ENCODE peak calls at places on chromosomes 5 and 9, in nine cellular contexts. One of them, this sample, is unnamed.

GRCh38 chr5:123036391-123037103 is at the start of gene PPIC:
- DNase-seq in fibroblast of lung: peak; percentile 80
- DNase-seq in CD8-positive, alpha-beta memory T cell: no peak
- DNase-seq in neuronal stem cell: peak; percentile 58
- DNase-seq in PC-9: peak; percentile 90
- DNase-seq in CD4-positive, alpha-beta memory T cell: no peak
- DNase-seq in lower lobe of right lung: peak; percentile 91
- DNase-seq in GM23248: peak; percentile 88
- DNase-seq in transverse colon: peak; percentile 91
- DNase-seq in this sample: no peak

GRCh38 chr5:174837919-174838902 is 113.8 kb downstream of the MSX2 start:
- DNase-seq in transverse colon: peak; percentile 7
- DNase-seq in GM23248: peak; percentile 94
- DNase-seq in lower lobe of right lung: no peak
- DNase-seq in CD4-positive, alpha-beta memory T cell: no peak
- DNase-seq in PC-9: no peak
- DNase-seq in neuronal stem cell: no peak
- DNase-seq in CD8-positive, alpha-beta memory T cell: no peak
- DNase-seq in fibroblast of lung: peak; percentile 87
- DNase-seq in this sample: no peak

GRCh38 chr9:113559834-113560620 is 96.5 kb downstream of the RGS3 start:
- DNase-seq in transverse colon: no peak
- DNase-seq in GM23248: no peak
- DNase-seq in fibroblast of lung: no peak
- DNase-seq in PC-9: no peak
- DNase-seq in neuronal stem cell: no peak
- DNase-seq in lower lobe of right lung: no peak
- DNase-seq in CD8-positive, alpha-beta memory T cell: no peak
- DNase-seq in CD4-positive, alpha-beta memory T cell: no peak
- DNase-seq in this sample: no peak

GRCh38 chr9:136520053-136520540 is 25.8 kb downstream of the NOTCH1 start:
- DNase-seq in neuronal stem cell: no peak
- DNase-seq in lower lobe of right lung: peak; percentile 76
- DNase-seq in PC-9: no peak
- DNase-seq in transverse colon: peak; percentile 88
- DNase-seq in CD4-positive, alpha-beta memory T cell: no peak
- DNase-seq in fibroblast of lung: no peak
- DNase-seq in CD8-positive, alpha-beta memory T cell: no peak
- DNase-seq in GM23248: no peak
- DNase-seq in this sample: no peak

GRCh38 chr5:102958481-102959011 is 161.4 kb downstream of the GIN1 start:
- DNase-seq in GM23248: peak; percentile 77
- DNase-seq in lower lobe of right lung: no peak
- DNase-seq in transverse colon: no peak
- DNase-seq in CD8-positive, alpha-beta memory T cell: no peak
- DNase-seq in PC-9: peak; percentile 3
- DNase-seq in neuronal stem cell: no peak
- DNase-seq in fibroblast of lung: peak; percentile 65
- DNase-seq in CD4-positive, alpha-beta memory T cell: no peak
- DNase-seq in this sample: no peak

GRCh38 chr9:27489087-27489876 is 34.8 kb upstream of the IFNK start:
- DNase-seq in GM23248: no peak
- DNase-seq in neuronal stem cell: peak; percentile 57
- DNase-seq in fibroblast of lung: no peak
- DNase-seq in CD8-positive, alpha-beta memory T cell: no peak
- DNase-seq in lower lobe of right lung: no peak
- DNase-seq in CD4-positive, alpha-beta memory T cell: no peak
- DNase-seq in PC-9: no peak
- DNase-seq in transverse colon: no peak
- DNase-seq in this sample: no peak

GRCh38 chr5:44935262-44935661 is 126.5 kb downstream of the MRPS30 start:
- DNase-seq in PC-9: no peak
- DNase-seq in lower lobe of right lung: no peak
- DNase-seq in CD8-positive, alpha-beta memory T cell: no peak
- DNase-seq in GM23248: peak; percentile 2
- DNase-seq in transverse colon: no peak
- DNase-seq in neuronal stem cell: peak; percentile 37
- DNase-seq in fibroblast of lung: no peak
- DNase-seq in CD4-positive, alpha-beta memory T cell: no peak
- DNase-seq in this sample: no peak

GRCh38 chr5:1293416-1293996 is 1.4 kb downstream of the TERT start:
- DNase-seq in transverse colon: no peak
- DNase-seq in lower lobe of right lung: no peak
- DNase-seq in CD8-positive, alpha-beta memory T cell: peak; percentile 39
- DNase-seq in PC-9: no peak
- DNase-seq in neuronal stem cell: no peak
- DNase-seq in CD4-positive, alpha-beta memory T cell: no peak
- DNase-seq in GM23248: no peak
- DNase-seq in fibroblast of lung: no peak
- DNase-seq in this sample: no peak

GRCh38 chr9:35374436-35374835 is 115.5 kb upstream of the RUSC2 start:
- DNase-seq in neuronal stem cell: no peak
- DNase-seq in CD8-positive, alpha-beta memory T cell: no peak
- DNase-seq in lower lobe of right lung: no peak
- DNase-seq in CD4-positive, alpha-beta memory T cell: no peak
- DNase-seq in GM23248: no peak
- DNase-seq in fibroblast of lung: no peak
- DNase-seq in transverse colon: no peak
- DNase-seq in PC-9: no peak
- DNase-seq in this sample: no peak

GRCh38 chr5:137217599-137218200 is 281.4 kb downstream of the SPOCK1 start:
- DNase-seq in lower lobe of right lung: no peak
- DNase-seq in transverse colon: no peak
- DNase-seq in GM23248: peak; percentile 58
- DNase-seq in neuronal stem cell: no peak
- DNase-seq in PC-9: no peak
- DNase-seq in fibroblast of lung: peak; percentile 92
- DNase-seq in CD8-positive, alpha-beta memory T cell: no peak
- DNase-seq in CD4-positive, alpha-beta memory T cell: no peak
- DNase-seq in this sample: no peak

GRCh38 chr5:56501949-56502557 is 268.9 kb upstream of the ANKRD55 start:
- DNase-seq in CD8-positive, alpha-beta memory T cell: no peak
- DNase-seq in GM23248: no peak
- DNase-seq in lower lobe of right lung: no peak
- DNase-seq in neuronal stem cell: no peak
- DNase-seq in CD4-positive, alpha-beta memory T cell: no peak
- DNase-seq in transverse colon: no peak
- DNase-seq in fibroblast of lung: peak; percentile 67
- DNase-seq in PC-9: no peak
- DNase-seq in this sample: no peak

GRCh38 chr9:17520264-17521058 is 58.4 kb upstream of the SH3GL2 start:
- DNase-seq in PC-9: no peak
- DNase-seq in neuronal stem cell: peak; percentile 32
- DNase-seq in GM23248: no peak
- DNase-seq in CD4-positive, alpha-beta memory T cell: no peak
- DNase-seq in fibroblast of lung: no peak
- DNase-seq in CD8-positive, alpha-beta memory T cell: no peak
- DNase-seq in transverse colon: no peak
- DNase-seq in lower lobe of right lung: no peak
- DNase-seq in this sample: no peak

GRCh38 chr5:98514106-98514665 is 259.3 kb upstream of the RGMB start:
- DNase-seq in fibroblast of lung: no peak
- DNase-seq in CD4-positive, alpha-beta memory T cell: no peak
- DNase-seq in GM23248: peak; percentile 11
- DNase-seq in CD8-positive, alpha-beta memory T cell: no peak
- DNase-seq in lower lobe of right lung: no peak
- DNase-seq in PC-9: no peak
- DNase-seq in transverse colon: no peak
- DNase-seq in neuronal stem cell: no peak
- DNase-seq in this sample: no peak

GRCh38 chr9:83521017-83521810 is 17.0 kb downstream of the FRMD3 start:
- DNase-seq in fibroblast of lung: no peak
- DNase-seq in transverse colon: no peak
- DNase-seq in CD8-positive, alpha-beta memory T cell: no peak
- DNase-seq in neuronal stem cell: no peak
- DNase-seq in PC-9: peak; percentile 28
- DNase-seq in CD4-positive, alpha-beta memory T cell: no peak
- DNase-seq in GM23248: no peak
- DNase-seq in lower lobe of right lung: no peak
- DNase-seq in this sample: no peak

GRCh38 chr5:35046754-35047153 is 995 bp downstream of the AGXT2 start:
- DNase-seq in lower lobe of right lung: no peak
- DNase-seq in GM23248: peak; percentile 97
- DNase-seq in CD4-positive, alpha-beta memory T cell: no peak
- DNase-seq in neuronal stem cell: no peak
- DNase-seq in fibroblast of lung: peak; percentile 96
- DNase-seq in CD8-positive, alpha-beta memory T cell: no peak
- DNase-seq in transverse colon: no peak
- DNase-seq in PC-9: no peak
- DNase-seq in this sample: no peak

GRCh38 chr5:35036536-35036935 is 11.2 kb downstream of the AGXT2 start:
- DNase-seq in neuronal stem cell: no peak
- DNase-seq in PC-9: no peak
- DNase-seq in transverse colon: no peak
- DNase-seq in CD4-positive, alpha-beta memory T cell: no peak
- DNase-seq in GM23248: no peak
- DNase-seq in fibroblast of lung: no peak
- DNase-seq in CD8-positive, alpha-beta memory T cell: no peak
- DNase-seq in lower lobe of right lung: no peak
- DNase-seq in this sample: no peak

GRCh38 chr5:35038891-35039290 is 8.9 kb downstream of the AGXT2 start:
- DNase-seq in GM23248: no peak
- DNase-seq in neuronal stem cell: no peak
- DNase-seq in transverse colon: no peak
- DNase-seq in CD4-positive, alpha-beta memory T cell: no peak
- DNase-seq in lower lobe of right lung: no peak
- DNase-seq in CD8-positive, alpha-beta memory T cell: no peak
- DNase-seq in PC-9: no peak
- DNase-seq in fibroblast of lung: peak; percentile 15
- DNase-seq in this sample: no peak

GRCh38 chr5:35035271-35035670 is 12.5 kb downstream of the AGXT2 start:
- DNase-seq in CD4-positive, alpha-beta memory T cell: no peak
- DNase-seq in lower lobe of right lung: no peak
- DNase-seq in GM23248: no peak
- DNase-seq in neuronal stem cell: no peak
- DNase-seq in CD8-positive, alpha-beta memory T cell: no peak
- DNase-seq in transverse colon: no peak
- DNase-seq in fibroblast of lung: peak; percentile 33
- DNase-seq in PC-9: no peak
- DNase-seq in this sample: no peak

GRCh38 chr5:35041251-35041650 is 6.5 kb downstream of the AGXT2 start:
- DNase-seq in fibroblast of lung: peak; percentile 68
- DNase-seq in transverse colon: no peak
- DNase-seq in PC-9: no peak
- DNase-seq in CD4-positive, alpha-beta memory T cell: no peak
- DNase-seq in lower lobe of right lung: no peak
- DNase-seq in neuronal stem cell: no peak
- DNase-seq in GM23248: peak; percentile 66
- DNase-seq in CD8-positive, alpha-beta memory T cell: no peak
- DNase-seq in this sample: no peak
- H3K4me3 ChIP-seq in fibroblast of lung: no peak overlapping the region
- H3K4me3 ChIP-seq in transverse colon: no peak overlapping the region
- H3K4me3 ChIP-seq in PC-9: no peak overlapping the region
- H3K4me3 ChIP-seq in CD4-positive, alpha-beta memory T cell: no peak overlapping the region
- H3K4me3 ChIP-seq in lower lobe of right lung: no peak overlapping the region
- H3K4me3 ChIP-seq in neuronal stem cell: no peak overlapping the region
- H3K4me3 ChIP-seq in GM23248: no peak overlapping the region
- H3K4me3 ChIP-seq in CD8-positive, alpha-beta memory T cell: no peak overlapping the region
- H3K4me3 ChIP-seq in this sample: no peak overlapping the region

DNA sequence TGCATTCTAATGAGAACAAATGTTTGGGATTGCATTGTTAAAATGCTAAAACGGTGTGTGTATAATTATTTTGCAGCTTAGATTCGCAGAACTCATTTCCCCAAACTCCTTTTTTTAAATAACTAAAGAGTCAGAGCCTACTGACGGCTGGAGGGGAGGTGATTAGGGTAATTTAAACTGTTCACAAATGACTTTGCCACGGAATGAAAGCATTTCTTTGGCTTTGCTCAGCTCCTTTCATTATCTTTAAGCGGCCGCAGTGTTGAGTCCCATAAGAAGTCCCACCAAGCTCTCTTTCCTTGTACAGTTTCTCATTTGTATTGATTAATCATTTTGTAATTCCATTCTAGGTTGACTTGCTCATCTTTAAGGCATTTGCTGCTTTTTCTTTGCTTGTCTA is 1632.8 kb downstream of the MAT2B start:
- DNase-seq in fibroblast of lung: peak; percentile 79
- DNase-seq in transverse colon: no peak
- DNase-seq in lower lobe of right lung: no peak
- DNase-seq in GM23248: no peak
- DNase-seq in CD4-positive, alpha-beta memory T cell: no peak
- DNase-seq in CD8-positive, alpha-beta memory T cell: no peak
- DNase-seq in neuronal stem cell: peak; percentile 30
- DNase-seq in PC-9: no peak
- DNase-seq in this sample: no peak
- H3K9me3 ChIP-seq in fibroblast of lung: no peaks in the 10 kb centered on the region
- H3K9me3 ChIP-seq in transverse colon: no peaks in the 10 kb centered on the region
- H3K9me3 ChIP-seq in lower lobe of right lung: no peaks in the 10 kb centered on the region
- H3K9me3 ChIP-seq in GM23248: no peaks in the 10 kb centered on the region
- H3K9me3 ChIP-seq in CD4-positive, alpha-beta memory T cell: no peaks in the 10 kb centered on the region
- H3K9me3 ChIP-seq in CD8-positive, alpha-beta memory T cell: no peaks in the 10 kb centered on the region
- H3K9me3 ChIP-seq in neuronal stem cell: no peaks in the 10 kb centered on the region
- H3K9me3 ChIP-seq in PC-9: no peaks in the 10 kb centered on the region
- H3K9me3 ChIP-seq in this sample: no peaks in the 10 kb centered on the region

GRCh38 chr5:109756543-109757186 is 66.9 kb downstream of the MAN2A1 start:
- DNase-seq in fibroblast of lung: no peak
- DNase-seq in CD8-positive, alpha-beta memory T cell: no peak
- DNase-seq in transverse colon: no peak
- DNase-seq in GM23248: no peak
- DNase-seq in PC-9: no peak
- DNase-seq in neuronal stem cell: no peak
- DNase-seq in lower lobe of right lung: no peak
- DNase-seq in CD4-positive, alpha-beta memory T cell: no peak
- DNase-seq in this sample: no peak
- H3K4me1 ChIP-seq in fibroblast of lung: no peaks in the 10 kb centered on the region
- H3K4me1 ChIP-seq in CD8-positive, alpha-beta memory T cell: no peaks in the 10 kb centered on the region
- H3K4me1 ChIP-seq in transverse colon: peaks cover 7% of the 10 kb centered on the region
- H3K4me1 ChIP-seq in GM23248: peaks cover 8% of the 10 kb centered on the region
- H3K4me1 ChIP-seq in PC-9: peaks cover 4% of the 10 kb centered on the region
- H3K4me1 ChIP-seq in neuronal stem cell: no peaks in the 10 kb centered on the region
- H3K4me1 ChIP-seq in lower lobe of right lung: no peaks in the 10 kb centered on the region
- H3K4me1 ChIP-seq in CD4-positive, alpha-beta memory T cell: peaks cover 10% of the 10 kb centered on the region
- H3K4me1 ChIP-seq in this sample: no peaks in the 10 kb centered on the region

GRCh38 chr5:100900796-100901731 is 2.0 kb downstream of the ST8SIA4 start:
- DNase-seq in fibroblast of lung: peak; percentile 71
- DNase-seq in transverse colon: peak; percentile 81
- DNase-seq in neuronal stem cell: peak; percentile 56
- DNase-seq in CD8-positive, alpha-beta memory T cell: peak; percentile 95
- DNase-seq in PC-9: peak; percentile 51
- DNase-seq in lower lobe of right lung: peak; percentile 88
- DNase-seq in GM23248: peak; percentile 74
- DNase-seq in CD4-positive, alpha-beta memory T cell: peak; percentile 87
- DNase-seq in this sample: peak; percentile 92

GRCh38 chr5:100903036-100903887 is at the start of gene ST8SIA4:
- DNase-seq in GM23248: peak; percentile 49
- DNase-seq in CD4-positive, alpha-beta memory T cell: peak; percentile 89
- DNase-seq in fibroblast of lung: peak; percentile 82
- DNase-seq in transverse colon: peak; percentile 90
- DNase-seq in CD8-positive, alpha-beta memory T cell: peak; percentile 96
- DNase-seq in PC-9: peak; percentile 83
- DNase-seq in neuronal stem cell: peak; percentile 76
- DNase-seq in lower lobe of right lung: peak; percentile 93
- DNase-seq in this sample: peak; percentile 90

GRCh38 chr5:100902406-100903035 is 561 bp downstream of the ST8SIA4 start:
- DNase-seq in neuronal stem cell: peak; percentile 15
- DNase-seq in fibroblast of lung: no peak
- DNase-seq in CD8-positive, alpha-beta memory T cell: peak; percentile 61
- DNase-seq in CD4-positive, alpha-beta memory T cell: no peak
- DNase-seq in lower lobe of right lung: no peak
- DNase-seq in transverse colon: no peak
- DNase-seq in GM23248: peak; percentile 15
- DNase-seq in PC-9: no peak
- DNase-seq in this sample: no peak

GRCh38 chr5:100900142-100900795 is 2.8 kb downstream of the ST8SIA4 start:
- DNase-seq in GM23248: peak; percentile 39
- DNase-seq in CD4-positive, alpha-beta memory T cell: no peak
- DNase-seq in fibroblast of lung: peak; percentile 51
- DNase-seq in CD8-positive, alpha-beta memory T cell: no peak
- DNase-seq in transverse colon: peak; percentile 46
- DNase-seq in PC-9: peak; percentile 13
- DNase-seq in neuronal stem cell: peak; percentile 27
- DNase-seq in lower lobe of right lung: peak; percentile 61
- DNase-seq in this sample: no peak

GRCh38 chr5:100901851-100902341 is 1.2 kb downstream of the ST8SIA4 start:
- DNase-seq in fibroblast of lung: peak; percentile 12
- DNase-seq in CD4-positive, alpha-beta memory T cell: peak; percentile 82
- DNase-seq in transverse colon: peak; percentile 53
- DNase-seq in lower lobe of right lung: peak; percentile 52
- DNase-seq in CD8-positive, alpha-beta memory T cell: peak; percentile 86
- DNase-seq in neuronal stem cell: peak; percentile 26
- DNase-seq in GM23248: peak; percentile 3
- DNase-seq in PC-9: peak; percentile 9
- DNase-seq in this sample: peak; percentile 79
- H3K4me3 ChIP-seq in fibroblast of lung: peak overlapping the region; percentile 81
- H3K4me3 ChIP-seq in CD4-positive, alpha-beta memory T cell: peak overlapping the region; percentile 88
- H3K4me3 ChIP-seq in transverse colon: no peak overlapping the region
- H3K4me3 ChIP-seq in lower lobe of right lung: peak overlapping the region; percentile 73
- H3K4me3 ChIP-seq in CD8-positive, alpha-beta memory T cell: peak overlapping the region; percentile 94
- H3K4me3 ChIP-seq in neuronal stem cell: peak overlapping the region; percentile 58
- H3K4me3 ChIP-seq in GM23248: peak overlapping the region; percentile 72
- H3K4me3 ChIP-seq in PC-9: peak overlapping the region; percentile 54
- H3K4me3 ChIP-seq in this sample: peak overlapping the region; percentile 83